ENCODE peak calls at places on chromosome 20, in seven cellular contexts. E is tibial nerve; L is CD4-positive, CD25-positive, alpha-beta regulatory T cell; B is endodermal cell; R is sigmoid colon; S is CD4-positive, alpha-beta memory T cell; K is GM23248. D is an unnamed sample. For H3K9me3 and H3K36me3, the result is how much of the 10 kb centered on the place peaks cover.

GRCh38 chr20:9215539-9215938 is 146.7 kb downstream of the PLCB4 start:
- DNase-seq in E (no peak), L (no peak), B (no peak), R (no peak), S (no peak), K (peak), D (no peak)

GRCh38 chr20:19926581-19926980 is 90.6 kb upstream of the NAA20 start:
- DNase-seq in E (no peak), L (no peak), B (no peak), R (no peak), S (no peak), K (no peak), D (no peak)

GRCh38 chr20:34515484-34516037 is 661 bp upstream of the DYNLRB1 start:
- DNase-seq in E (no peak), L (peak), B (peak), R (peak), S (peak), K (peak), D (peak)

GRCh38 chr20:12395404-12396159 is 477.9 kb downstream of the BTBD3 start:
- DNase-seq in E (no peak), L (no peak), B (no peak), R (no peak), S (no peak), K (no peak), D (no peak)

GRCh38 chr20:19888269-19888669 is 128.9 kb upstream of the NAA20 start:
- DNase-seq in E (no peak), L (no peak), B (no peak), R (peak), S (no peak), K (no peak), D (no peak)

GRCh38 chr20:22303523-22303922 is 280.8 kb downstream of the FOXA2 start:
- DNase-seq in E (no peak), L (no peak), B (peak), R (no peak), S (no peak), K (peak), D (no peak)

GRCh38 chr20:45518282-45518681 is 2.9 kb upstream of the SPINT3 start:
- DNase-seq in E (no peak), L (no peak), B (no peak), R (no peak), S (no peak), K (peak), D (no peak)

GRCh38 chr20:23920408-23920780 is 40.8 kb upstream of the CST5 start:
- DNase-seq in E (no peak), L (no peak), B (no peak), R (no peak), S (no peak), K (no peak), D (no peak)

GRCh38 chr20:6562111-6562510 is 205.4 kb upstream of the BMP2 start:
- DNase-seq in E (no peak), L (no peak), B (no peak), R (no peak), S (no peak), K (peak), D (no peak)

GRCh38 chr20:51400051-51400926 is 142.2 kb downstream of the NFATC2 start:
- DNase-seq in E (no peak), L (peak), B (no peak), R (no peak), S (peak), K (no peak), D (no peak)

GRCh38 chr20:51411867-51412266 is 130.7 kb downstream of the NFATC2 start:
- DNase-seq in E (no peak), L (no peak), B (no peak), R (no peak), S (no peak), K (no peak), D (no peak)

GRCh38 chr20:36574278-36575065 is 1.1 kb downstream of the TGIF2 start:
- DNase-seq in E (peak), L (peak), B (peak), R (peak), S (peak), K (peak), D (no peak)

GRCh38 chr20:56788041-56788670 is 159.1 kb downstream of the TFAP2C start:
- DNase-seq in E (no peak), L (no peak), B (no peak), R (peak), S (no peak), K (peak), D (no peak)

GRCh38 chr20:21173496-21174025 is 47.7 kb downstream of the KIZ start:
- DNase-seq in E (no peak), L (no peak), B (no peak), R (no peak), S (no peak), K (peak), D (no peak)

GRCh38 chr20:12180107-12180661 is 262.5 kb downstream of the BTBD3 start:
- DNase-seq in E (no peak), L (no peak), B (no peak), R (no peak), S (no peak), K (no peak), D (no peak)

GRCh38 chr20:58817748-58818147 is 33.0 kb downstream of the GNAS-AS1 start:
- DNase-seq in E (no peak), L (no peak), B (no peak), R (no peak), S (no peak), K (no peak), D (no peak)

GRCh38 chr20:34689486-34689885 is 12.6 kb upstream of the PIGU start:
- DNase-seq in E (no peak), L (no peak), B (no peak), R (no peak), S (no peak), K (peak), D (no peak)

GRCh38 chr20:37920679-37921322 is 17.9 kb downstream of the VSTM2L start:
- DNase-seq in E (no peak), L (no peak), B (no peak), R (no peak), S (no peak), K (no peak), D (no peak)

GRCh38 chr20:39631557-39631956 is 669.4 kb downstream of the DHX35 start:
- DNase-seq in E (no peak), L (no peak), B (no peak), R (no peak), S (no peak), K (peak), D (no peak)

GRCh38 chr20:58976095-58976730 is 4.8 kb upstream of the NELFCD start:
- DNase-seq in E (no peak), L (no peak), B (no peak), R (no peak), S (no peak), K (no peak), D (no peak)

GRCh38 chr20:37801921-37802320 is 101.0 kb upstream of the VSTM2L start:
- DNase-seq in E (no peak), L (no peak), B (no peak), R (no peak), S (no peak), K (no peak), D (no peak)

GRCh38 chr20:32743237-32744112 is at the start of gene COMMD7:
- DNase-seq in E (no peak), L (peak), B (peak), R (peak), S (peak), K (peak), D (no peak)

GRCh38 chr20:62104791-62105345 is 17.4 kb upstream of the LSM14B start:
- DNase-seq in E (no peak), L (no peak), B (no peak), R (no peak), S (no peak), K (peak), D (no peak)
- H3K9me3 ChIP-seq in E (half or more), L (half or more), B (under half), R (under half), S (under half), K (under half), D (under half)

GRCh38 chr20:63537525-63538203 is 488 bp upstream of the PTK6 start:
- DNase-seq in E (peak), L (peak), B (peak), R (peak), S (peak), K (peak), D (peak)

GRCh38 chr20:63534427-63534830 is 2.7 kb downstream of the PTK6 start:
- DNase-seq in E (no peak), L (no peak), B (no peak), R (no peak), S (no peak), K (no peak), D (no peak)

GRCh38 chr20:63534831-63535651 is 2.1 kb downstream of the PTK6 start:
- DNase-seq in E (no peak), L (no peak), B (peak), R (no peak), S (no peak), K (peak), D (no peak)

GRCh38 chr20:63536997-63537524 is at the start of gene PTK6:
- DNase-seq in E (no peak), L (no peak), B (no peak), R (no peak), S (no peak), K (no peak), D (no peak)

GRCh38 chr20:63536241-63536977 is 767 bp downstream of the PTK6 start:
- DNase-seq in E (no peak), L (no peak), B (no peak), R (no peak), S (no peak), K (peak), D (no peak)
- H3K4me3 ChIP-seq in E (no peak), L (no peak), B (no peak), R (peak), S (no peak), K (no peak), D (no peak)

DNA sequence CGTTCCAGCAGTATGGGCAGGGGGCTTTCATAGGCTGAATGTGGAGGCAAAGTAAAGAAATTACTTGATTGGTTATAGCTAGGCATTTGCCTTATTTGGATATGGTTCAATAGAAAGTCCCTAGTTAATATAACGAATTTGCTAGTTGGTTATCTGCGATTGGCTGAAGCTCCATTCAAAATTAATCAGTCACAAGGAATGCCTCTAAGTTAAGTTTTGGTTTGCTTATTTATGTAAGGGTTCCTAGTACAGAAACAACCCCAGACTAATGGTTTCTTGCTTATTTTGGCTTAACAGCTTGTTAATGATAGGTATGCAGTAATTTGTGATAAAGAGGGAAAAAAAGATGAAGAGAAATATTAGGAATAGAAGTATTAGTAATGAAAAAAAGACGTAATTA is 87.5 kb downstream of the JAG1 start:
- DNase-seq in E (no peak), L (no peak), B (no peak), R (no peak), S (no peak), K (no peak), D (no peak)
- H3K36me3 ChIP-seq in E (under half), L (under half), B (under half), R (under half), S (under half), K (under half), D (under half)

DNA sequence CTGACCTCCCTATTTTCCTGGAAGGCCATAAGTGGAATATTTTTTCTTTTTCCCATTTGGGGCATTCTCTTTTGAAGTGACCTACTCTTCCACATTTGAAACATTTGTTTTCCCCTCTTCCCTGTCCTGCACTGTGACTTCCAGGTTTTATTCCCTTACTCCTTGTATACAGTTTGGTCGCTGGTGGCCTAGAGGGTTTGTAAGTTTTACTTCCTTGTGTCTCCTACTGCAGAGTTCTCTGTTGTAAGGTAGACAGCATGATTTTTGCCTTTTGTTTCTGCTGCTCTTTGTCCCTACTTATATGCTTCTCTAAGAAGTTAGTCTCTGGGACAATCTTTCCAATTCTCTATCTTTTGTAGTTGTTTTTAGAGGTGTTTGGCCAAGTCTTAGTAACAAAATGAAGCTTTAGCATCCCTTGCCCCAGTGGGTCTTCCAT is 7.4 kb upstream of the ZNFX1 start:
- DNase-seq in E (no peak), L (no peak), B (peak), R (no peak), S (no peak), K (no peak), D (no peak)
- H3K9me3 ChIP-seq in E (half or more), L (half or more), B (under half), R (under half), S (under half), K (under half), D (under half)

D was measured in iPS DF 6.9.